ENCODE peak calls at places on chromosome 12, in four cellular contexts. V is stimulated activated CD4-positive, alpha-beta T cell treated with anti-CD3 and anti-CD28 coated beads, Interleukin-12 subunit alpha, Interleukin-12 subunit beta, amount 100 ng/mL, for 48 hours; R is activated naive CD4-positive, alpha-beta T cell treated with anti-CD3 and anti-CD28 coated beads for 36 hours; M is NCI-H146. P is an unnamed sample.

GRCh38 chr12:61490732-61491498 is 769.3 kb upstream of the USP15 start:
- DNase-seq in V (no peak), M (no peak), R (no peak), P (no peak)

GRCh38 chr12:111446044-111446581 is 40.4 kb downstream of the SH2B3 start:
- DNase-seq in R (no peak), V (no peak), M (peak; percentile 86), P (no peak)

GRCh38 chr12:6369916-6370575 is 5.3 kb downstream of the SCNN1A start:
- DNase-seq in V (no peak), R (no peak), M (no peak), P (no peak)

GRCh38 chr12:47165934-47166333 is 86.2 kb upstream of the AMIGO2 start:
- DNase-seq in R (no peak), M (no peak), V (no peak), P (no peak)

GRCh38 chr12:27970981-27971489 is 1.5 kb downstream of the PTHLH start:
- DNase-seq in M (no peak), V (no peak), R (no peak), P (no peak)

GRCh38 chr12:22731231-22731630 is 106.3 kb downstream of the ETNK1 start:
- DNase-seq in R (no peak), M (no peak), V (no peak), P (no peak)

GRCh38 chr12:107622005-107622404 is 63.6 kb upstream of the PWP1 start:
- DNase-seq in R (peak; percentile 8), V (no peak), M (peak; percentile 12), P (no peak)

GRCh38 chr12:11130382-11130781 is 4.1 kb downstream of the TAS2R30 start:
- DNase-seq in R (no peak), V (no peak), M (no peak), P (no peak)

GRCh38 chr12:80056232-80056631 is 43.1 kb upstream of the OTOGL start:
- DNase-seq in M (no peak), R (no peak), V (no peak), P (no peak)

GRCh38 chr12:123035841-123036240 is 55.4 kb downstream of the ARL6IP4 start:
- DNase-seq in M (no peak), V (no peak), R (no peak), P (no peak)

GRCh38 chr12:67070604-67071003 is 198.6 kb upstream of the CAND1 start:
- DNase-seq in V (no peak), R (no peak), M (no peak), P (no peak)

GRCh38 chr12:60052483-60052882 is 456.7 kb downstream of the SLC16A7 start:
- DNase-seq in R (no peak), V (no peak), M (no peak), P (no peak)

GRCh38 chr12:80419660-80420059 is 24.4 kb upstream of the PTPRQ start:
- DNase-seq in M (no peak), V (no peak), R (no peak), P (no peak)

GRCh38 chr12:78035913-78036658 is 205.4 kb downstream of the NAV3 start:
- DNase-seq in M (peak; percentile 89), R (no peak), V (no peak), P (peak; percentile 40)

GRCh38 chr12:68223067-68223747 is 2.4 kb downstream of the IL26 start:
- DNase-seq in V (peak; percentile 60), M (peak; percentile 83), R (peak; percentile 88), P (peak; percentile 62)

GRCh38 chr12:65643595-65644386 is 180.5 kb upstream of the HMGA2 start:
- DNase-seq in M (no peak), R (no peak), V (no peak), P (no peak)

GRCh38 chr12:9041321-9041720 is 52.0 kb downstream of the KLRG1 start:
- DNase-seq in V (no peak), R (no peak), M (no peak), P (no peak)

GRCh38 chr12:55654506-55655224 is 18.0 kb downstream of the OR10P1 start:
- DNase-seq in M (no peak), V (no peak), R (no peak), P (no peak)

GRCh38 chr12:121932914-121933521 is 14.6 kb downstream of the CFAP251 start:
- DNase-seq in V (no peak), R (no peak), M (no peak), P (no peak)

GRCh38 chr12:30989754-30990153 is 63.2 kb downstream of the TSPAN11 start:
- DNase-seq in M (peak; percentile 87), V (no peak), R (peak; percentile 30), P (no peak)

GRCh38 chr12:2498961-2499500 is 295.7 kb upstream of the FKBP4 start:
- DNase-seq in R (no peak), M (no peak), V (no peak), P (no peak)

GRCh38 chr12:125142601-125143000 is 77.4 kb downstream of the AACS start:
- DNase-seq in M (no peak), V (no peak), R (no peak), P (no peak)

GRCh38 chr12:124501827-124502226 is 65.6 kb downstream of the NCOR2 start:
- DNase-seq in R (no peak), M (no peak), V (no peak), P (no peak)

GRCh38 chr12:126286203-126286602 is 1221.0 kb downstream of the AACS start:
- DNase-seq in M (no peak), V (no peak), R (no peak), P (no peak)

GRCh38 chr12:105910030-105910429 is 228.7 kb downstream of the NUAK1 start:
- DNase-seq in V (no peak), M (no peak), R (no peak), P (no peak)

GRCh38 chr12:92608418-92609091 is 94.2 kb upstream of the PLEKHG7 start:
- DNase-seq in M (peak; percentile 47), R (no peak), V (no peak), P (no peak)

GRCh38 chr12:115257791-115258190 is 573.8 kb upstream of the TBX3 start:
- DNase-seq in V (no peak), R (no peak), M (no peak), P (no peak)

GRCh38 chr12:43957732-43958131 is 121.9 kb downstream of the TMEM117 start:
- DNase-seq in V (no peak), M (no peak), R (peak; percentile 54), P (peak; percentile 9)

GRCh38 chr12:102565555-102565954 is 85.2 kb upstream of the IGF1 start:
- DNase-seq in V (no peak), R (no peak), M (no peak), P (no peak)

GRCh38 chr12:111322336-111323250 is 46.3 kb downstream of the PHETA1 start:
- DNase-seq in V (no peak), M (peak; percentile 69), R (no peak), P (peak; percentile 12)

GRCh38 chr12:22215467-22216253 is 118.8 kb downstream of the ST8SIA1 start:
- DNase-seq in R (no peak), M (no peak), V (no peak), P (no peak)

GRCh38 chr12:79850610-79851299 is 84.1 kb downstream of the PPP1R12A start:
- DNase-seq in M (no peak), V (no peak), R (no peak), P (no peak)

GRCh38 chr12:53798575-53798974 is 46.8 kb upstream of the CISTR start:
- DNase-seq in V (no peak), M (no peak), R (no peak), P (peak; percentile 48)

GRCh38 chr12:78799679-78800078 is 64.9 kb upstream of the SYT1 start:
- DNase-seq in V (no peak), R (no peak), M (peak; percentile 46), P (no peak)

GRCh38 chr12:31005944-31006361 is 67.7 kb upstream of the DDX11 start:
- DNase-seq in R (no peak), M (no peak), V (no peak), P (no peak)

GRCh38 chr12:101653030-101653429 is 44.4 kb upstream of the CHPT1 start:
- DNase-seq in M (no peak), R (no peak), V (no peak), P (no peak)

GRCh38 chr12:69685810-69686209 is 13.3 kb downstream of the BEST3 start:
- DNase-seq in M (no peak), R (peak; percentile 7), V (no peak), P (no peak)

P was measured in anterior cingulate cortex.